ENCODE peak calls at places on chromosomes 5 and 9, in ten cellular contexts. J is endodermal cell, E is heart left ventricle, S is mucosa of descending colon, Q is A549, W is left ventricle myocardium inferior, V is A673, N is neural progenitor cell, Z is psoas muscle, F is hepatocyte. U is an unnamed sample.
A peak's percentile ranks its signal among the peaks of the same experiment; 100 is the strongest.

GRCh38 chr5:149240354-149240998 is 31.2 kb upstream of the AFAP1L1 start:
- DNase-seq in V (no peak), F (no peak), Z (no peak), E (no peak), N (no peak), S (peak; percentile 37), Q (no peak), W (no peak), J (no peak), U (no peak)

GRCh38 chr9:16289639-16290038 is 580.8 kb downstream of the BNC2 start:
- DNase-seq in Q (no peak), J (no peak), W (no peak), N (no peak), S (no peak), F (no peak), V (no peak), E (no peak), Z (no peak), U (no peak)

GRCh38 chr5:115349001-115349817 is 52.8 kb upstream of the CCDC112 start:
- DNase-seq in W (no peak), J (no peak), V (peak; percentile 27), Q (peak; percentile 67), F (peak; percentile 75), E (no peak), S (peak; percentile 35), Z (peak; percentile 32), N (no peak), U (no peak)

GRCh38 chr5:113042491-113043243 is 66.1 kb downstream of the DCP2 start:
- DNase-seq in J (peak; percentile 20), Q (no peak), F (no peak), Z (no peak), V (no peak), W (no peak), N (no peak), S (no peak), E (no peak), U (no peak)

GRCh38 chr5:135488727-135489465 is 36.7 kb upstream of the TIFAB start:
- DNase-seq in Q (peak; percentile 68), E (no peak), S (peak; percentile 9), W (no peak), J (peak; percentile 94), V (peak; percentile 28), Z (no peak), N (peak; percentile 97), F (peak; percentile 56), U (peak; percentile 77)

GRCh38 chr9:88387035-88387732 is 1.1 kb upstream of the SPIN1 start:
- DNase-seq in F (peak; percentile 79), Q (peak; percentile 52), J (no peak), Z (peak; percentile 23), E (peak; percentile 30), S (peak; percentile 74), V (peak; percentile 70), W (peak; percentile 19), N (peak; percentile 51), U (no peak)

GRCh38 chr9:134136117-134136996 is 475 bp downstream of the WDR5 start:
- DNase-seq in Q (peak; percentile 18), S (peak; percentile 25), J (peak; percentile 78), E (no peak), N (peak; percentile 63), V (no peak), F (peak; percentile 56), Z (no peak), W (no peak), U (no peak)

GRCh38 chr5:171295801-171296200 is 13.2 kb upstream of the TLX3 start:
- DNase-seq in Q (no peak), E (no peak), W (no peak), J (no peak), V (no peak), F (no peak), Z (no peak), N (no peak), S (no peak), U (no peak)

GRCh38 chr5:172444110-172444510 is 10.2 kb downstream of the SH3PXD2B start:
- DNase-seq in E (no peak), J (no peak), V (no peak), Q (no peak), W (no peak), S (no peak), N (no peak), Z (no peak), F (peak; percentile 48), U (no peak)

GRCh38 chr5:43006411-43007202 is 33.5 kb downstream of the ANXA2R start:
- DNase-seq in N (no peak), F (no peak), V (no peak), S (no peak), W (no peak), E (no peak), Z (no peak), Q (no peak), J (no peak), U (no peak)

GRCh38 chr9:81665514-81665838 is 23.9 kb downstream of the TLE1 start:
- DNase-seq in J (peak; percentile 75), F (peak; percentile 12), N (peak; percentile 71), Z (no peak), V (no peak), S (no peak), E (no peak), Q (no peak), W (no peak), U (peak; percentile 30)

GRCh38 chr5:158010831-158011230 is 151.9 kb upstream of the CLINT1 start:
- DNase-seq in Z (no peak), N (no peak), J (peak; percentile 47), S (no peak), V (no peak), Q (no peak), W (no peak), F (no peak), E (no peak), U (no peak)

GRCh38 chr5:133713209-133713608 is 100.9 kb upstream of the FSTL4 start:
- DNase-seq in F (no peak), E (no peak), J (no peak), V (no peak), Q (no peak), Z (no peak), S (no peak), N (no peak), W (no peak), U (peak; percentile 58)

GRCh38 chr5:148477429-148477828 is 93.7 kb downstream of the FBXO38 start:
- DNase-seq in Q (no peak), S (no peak), J (no peak), W (no peak), F (no peak), Z (no peak), V (no peak), N (no peak), E (no peak), U (no peak)

GRCh38 chr9:94882953-94883641 is 156.6 kb downstream of the AOPEP start:
- DNase-seq in V (no peak), J (no peak), Q (no peak), N (peak; percentile 16), F (no peak), W (no peak), Z (no peak), S (no peak), E (no peak), U (no peak)

GRCh38 chr5:143143973-143144372 is 259.5 kb downstream of the NR3C1 start:
- DNase-seq in Q (no peak), E (no peak), Z (no peak), V (no peak), F (no peak), N (no peak), J (no peak), S (no peak), W (no peak), U (no peak)

GRCh38 chr5:5316333-5316732 is 106.1 kb upstream of the ICE1 start:
- DNase-seq in Z (no peak), E (no peak), F (no peak), V (no peak), N (no peak), W (no peak), Q (no peak), S (no peak), J (no peak), U (no peak)

DNA sequence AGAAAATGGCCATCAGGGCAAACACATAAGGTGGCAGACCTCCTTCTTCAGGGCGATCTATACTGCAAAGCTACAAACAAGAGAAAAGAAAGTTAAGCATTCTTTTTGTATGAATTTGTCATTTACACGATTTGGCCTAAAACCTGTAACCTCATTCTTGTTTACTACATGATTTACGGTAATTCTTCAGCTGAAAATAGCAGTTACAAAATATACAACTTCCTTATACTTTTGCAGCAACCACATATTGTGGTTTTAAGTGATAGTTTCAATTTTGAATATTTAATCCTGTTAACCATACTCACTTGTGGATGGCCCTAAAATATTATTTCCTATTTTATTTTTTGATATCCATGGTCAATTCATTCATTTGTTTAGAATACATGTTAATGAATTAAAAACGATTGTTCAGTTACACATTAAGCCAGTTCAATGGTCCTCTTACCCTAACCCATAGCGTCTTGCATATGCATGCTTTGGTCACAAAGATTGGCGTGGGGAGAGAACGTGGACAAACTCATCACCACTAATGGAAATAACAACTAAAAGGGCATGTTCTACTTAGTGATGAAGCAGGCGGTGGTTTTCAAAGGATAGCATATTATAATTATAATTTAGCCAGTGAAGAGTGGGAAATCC is 16.6 kb downstream of the TUT7 start:
- DNase-seq in V (no peak), E (no peak), F (no peak), S (no peak), Q (no peak), W (no peak), Z (no peak), N (no peak), J (no peak), U (no peak)
- H3K4me3 ChIP-seq in V (no peak overlapping the region), E (no peak overlapping the region), F (no peak overlapping the region), S (no peak overlapping the region), Q (no peak overlapping the region), W (no peak overlapping the region), Z (no peak overlapping the region), N (no peak overlapping the region), J (no peak overlapping the region), U (no peak overlapping the region)

GRCh38 chr5:66467564-66467963 is 128.6 kb upstream of the MAST4 start:
- DNase-seq in S (no peak), W (no peak), J (no peak), Z (no peak), N (no peak), V (no peak), F (no peak), Q (no peak), E (no peak), U (no peak)
- H3K9me3 ChIP-seq in S (peaks cover 26% of the 10 kb centered on the region), W (peaks cover 35% of the 10 kb centered on the region), J (peaks cover 80% of the 10 kb centered on the region), Z (no peaks in the 10 kb centered on the region), N (peaks cover 40% of the 10 kb centered on the region), V (peaks cover 20% of the 10 kb centered on the region), F (peaks cover 13% of the 10 kb centered on the region), Q (peaks cover 3% of the 10 kb centered on the region), E (peaks cover 28% of the 10 kb centered on the region), U (no peaks in the 10 kb centered on the region)

GRCh38 chr9:96557921-96558320 is 61.7 kb downstream of the CDC14B start:
- DNase-seq in F (no peak), W (no peak), Q (no peak), Z (no peak), N (no peak), E (no peak), J (no peak), V (no peak), S (no peak), U (no peak)
- TF ChIP-seq CTCF in F (no peak), W (no peak), Q (no peak), Z (no peak), N (no peak), E (no peak), J (no peak), V (no peak), S (no peak), U (no peak)

DNA sequence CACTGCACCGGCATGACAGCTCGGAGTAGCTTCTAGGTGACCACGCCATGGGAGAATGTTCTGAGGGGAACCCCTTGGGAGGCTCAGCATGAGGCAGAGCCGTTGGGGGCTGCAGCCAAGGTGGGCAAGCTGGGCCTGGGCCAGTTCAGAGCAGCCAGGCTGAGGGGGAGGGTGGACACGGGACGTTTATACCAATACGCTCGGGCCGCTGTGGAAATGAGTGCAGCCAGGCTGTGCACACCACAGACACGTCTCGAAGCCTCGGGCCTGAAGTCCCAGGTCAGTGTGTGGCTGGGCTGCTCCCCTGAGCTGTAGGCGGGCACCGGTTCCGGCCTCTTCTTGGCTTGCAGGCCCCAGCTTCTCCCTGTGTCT is 28.9 kb upstream of the SLC12A7 start:
- DNase-seq in V (no peak), S (no peak), N (no peak), J (no peak), Q (no peak), E (no peak), W (no peak), Z (no peak), F (no peak), U (no peak)
- H3K4me3 ChIP-seq in V (no peak overlapping the region), S (no peak overlapping the region), N (no peak overlapping the region), J (no peak overlapping the region), Q (no peak overlapping the region), E (no peak overlapping the region), W (no peak overlapping the region), Z (no peak overlapping the region), F (no peak overlapping the region), U (no peak overlapping the region)